ENCODE peak calls at places on chromosomes 11 and 22, in nine cellular contexts. S is skeletal muscle cell; G is cardiac muscle cell; F is stimulated activated CD4-positive, alpha-beta T cell treated with anti-CD3 and anti-CD28 coated beads, Interleukin-1b, Interleukin-23, amount 100 ng/mL, for 48 hours; K is ACHN; W is GM04504; T is heart right ventricle; O is renal cortical epithelial cell; Y is ELF-1. P is an unnamed sample.

GRCh38 chr11:72720806-72721205 is 31.4 kb downstream of the ARAP1 start:
- DNase-seq in T (no peak), K (no peak), G (no peak), F (no peak), Y (no peak), O (no peak), W (no peak), S (no peak), P (no peak)

GRCh38 chr11:12160680-12161079 is 50.3 kb downstream of the MICAL2 start:
- DNase-seq in O (peak; percentile 65), K (no peak), W (no peak), T (no peak), G (no peak), S (no peak), Y (no peak), F (no peak), P (no peak)

GRCh38 chr11:107741044-107741823 is 29.4 kb upstream of the SLN start:
- DNase-seq in W (no peak), T (no peak), G (peak; percentile 53), S (no peak), O (peak; percentile 40), Y (peak; percentile 38), F (no peak), K (peak; percentile 33), P (peak; percentile 63)

GRCh38 chr11:129435499-129436245 is 60.0 kb downstream of the BARX2 start:
- DNase-seq in F (peak; percentile 24), W (no peak), K (no peak), Y (no peak), T (no peak), G (no peak), S (no peak), O (peak; percentile 23), P (no peak)

GRCh38 chr22:30940655-30941362 is 27.8 kb downstream of the MORC2 start:
- DNase-seq in S (no peak), K (no peak), Y (no peak), O (no peak), T (no peak), G (no peak), F (peak; percentile 32), W (no peak), P (no peak)

GRCh38 chr22:32634424-32634981 is 159.9 kb downstream of the FBXO7 start:
- DNase-seq in G (no peak), T (no peak), Y (no peak), K (no peak), S (no peak), O (no peak), W (no peak), F (no peak), P (no peak)

GRCh38 chr11:45405916-45406670 is 120.0 kb upstream of the SYT13 start:
- DNase-seq in F (no peak), W (no peak), O (peak; percentile 8), T (no peak), K (peak; percentile 13), G (no peak), Y (no peak), S (no peak), P (peak; percentile 27)

GRCh38 chr22:49663823-49664222 is 163.8 kb downstream of the BRD1 start:
- DNase-seq in W (no peak), K (no peak), T (no peak), Y (no peak), G (no peak), O (no peak), F (no peak), S (no peak), P (no peak)

GRCh38 chr11:3093281-3094191 is 36.3 kb upstream of the CARS1 start:
- DNase-seq in F (no peak), S (no peak), T (no peak), G (no peak), K (no peak), W (no peak), O (no peak), Y (peak; percentile 60), P (no peak)

GRCh38 chr11:46047520-46047919 is 73.7 kb downstream of the PHF21A start:
- DNase-seq in S (no peak), T (no peak), F (no peak), O (peak; percentile 29), W (no peak), G (no peak), K (no peak), Y (no peak), P (peak; percentile 4)

GRCh38 chr11:102293873-102294601 is 23.2 kb upstream of the BIRC3 start:
- DNase-seq in S (no peak), O (peak; percentile 79), G (peak; percentile 40), K (peak; percentile 63), F (no peak), T (no peak), W (no peak), Y (no peak), P (peak; percentile 70)

GRCh38 chr11:60831143-60831500 is 10.8 kb upstream of the CCDC86 start:
- DNase-seq in O (peak; percentile 72), T (peak; percentile 81), S (no peak), W (peak; percentile 37), G (peak; percentile 85), Y (peak; percentile 74), K (peak; percentile 76), F (peak; percentile 81), P (peak; percentile 83)

GRCh38 chr11:2721163-2721935 is 21.6 kb upstream of the KCNQ1OT1 start:
- DNase-seq in K (no peak), W (no peak), T (no peak), Y (peak; percentile 84), S (no peak), F (no peak), O (no peak), G (no peak), P (no peak)

GRCh38 chr22:29346659-29347058 is 31.2 kb upstream of the RASL10A start:
- DNase-seq in T (no peak), Y (no peak), W (no peak), O (no peak), F (no peak), G (no peak), S (no peak), K (no peak), P (no peak)

GRCh38 chr22:50731811-50732624 is 6.0 kb upstream of the ACR start:
- DNase-seq in S (no peak), F (peak; percentile 62), O (no peak), W (no peak), K (peak; percentile 40), Y (no peak), T (peak; percentile 22), G (peak; percentile 56), P (peak; percentile 60)

GRCh38 chr22:23754220-23754919 is at the start of gene VPREB3:
- DNase-seq in Y (no peak), O (no peak), W (no peak), T (no peak), G (no peak), S (no peak), K (no peak), F (no peak), P (no peak)

GRCh38 chr11:19577391-19577831 is 135.2 kb upstream of the NAV2 start:
- DNase-seq in S (no peak), Y (no peak), G (peak; percentile 67), K (no peak), T (peak; percentile 58), O (no peak), F (no peak), W (no peak), P (no peak)

GRCh38 chr11:127133061-127133460 is 132.5 kb upstream of the KIRREL3 start:
- DNase-seq in S (no peak), Y (no peak), K (no peak), G (no peak), T (no peak), F (no peak), W (no peak), O (no peak), P (no peak)

GRCh38 chr22:32649515-32650200 is 151.8 kb upstream of the TIMP3 start:
- DNase-seq in T (no peak), W (peak; percentile 65), Y (no peak), O (no peak), G (no peak), K (no peak), F (peak; percentile 42), S (peak; percentile 72), P (no peak)

GRCh38 chr11:119671561-119672015 is 57.4 kb downstream of the NECTIN1 start:
- DNase-seq in W (no peak), G (no peak), T (peak; percentile 63), O (no peak), K (no peak), F (no peak), Y (no peak), S (peak; percentile 54), P (no peak)

GRCh38 chr11:64141081-64141783 is 24.7 kb downstream of the MACROD1 start:
- DNase-seq in K (peak; percentile 73), T (no peak), F (no peak), O (peak; percentile 86), Y (no peak), G (no peak), S (no peak), W (no peak), P (no peak)

GRCh38 chr11:112794321-112794720 is 166.9 kb upstream of the NCAM1 start:
- DNase-seq in Y (no peak), F (no peak), G (no peak), K (no peak), O (no peak), T (no peak), S (no peak), W (no peak), P (no peak)

GRCh38 chr11:78460468-78460867 is 42.8 kb upstream of the GAB2 start:
- DNase-seq in O (peak; percentile 4), F (no peak), G (no peak), Y (no peak), T (no peak), W (no peak), K (no peak), S (no peak), P (no peak)

GRCh38 chr11:87020764-87021365 is 16.9 kb upstream of the TMEM135 start:
- DNase-seq in Y (no peak), S (no peak), G (no peak), T (no peak), K (no peak), O (no peak), W (no peak), F (no peak), P (no peak)

GRCh38 chr11:75450236-75450635 is 17.2 kb upstream of the KLHL35 start:
- DNase-seq in O (no peak), T (no peak), S (no peak), F (no peak), K (no peak), G (no peak), W (no peak), Y (no peak), P (no peak)

GRCh38 chr11:61683961-61684869 is 4.0 kb downstream of the DAGLA start:
- DNase-seq in W (no peak), T (no peak), F (no peak), K (no peak), G (no peak), O (no peak), S (no peak), Y (no peak), P (no peak)

GRCh38 chr11:2208691-2209369 is 37.2 kb upstream of the TH start:
- DNase-seq in O (peak; percentile 30), G (no peak), S (no peak), K (peak; percentile 4), W (no peak), T (peak; percentile 2), F (no peak), Y (no peak), P (peak; percentile 20)

GRCh38 chr11:10076458-10077141 is 217.4 kb downstream of the SBF2 start:
- DNase-seq in Y (peak; percentile 74), G (peak; percentile 52), K (peak; percentile 27), O (no peak), S (no peak), F (peak; percentile 13), W (peak; percentile 11), T (peak; percentile 54), P (peak; percentile 46)

GRCh38 chr22:23763579-23764331 is 965 bp downstream of the C22orf15 start:
- DNase-seq in S (no peak), G (peak; percentile 44), W (no peak), Y (no peak), F (peak; percentile 52), T (no peak), K (no peak), O (no peak), P (no peak)

GRCh38 chr11:48341466-48341865 is 16.7 kb downstream of the OR4C3 start:
- DNase-seq in O (no peak), W (no peak), G (no peak), Y (no peak), T (no peak), F (no peak), K (no peak), S (no peak), P (peak; percentile 0)

GRCh38 chr22:47390026-47390970 is 627.8 kb downstream of the TBC1D22A start:
- DNase-seq in S (no peak), F (no peak), T (no peak), O (no peak), K (no peak), Y (no peak), G (no peak), W (no peak), P (no peak)

P was measured in MCF 10A.